ENCODE peak calls at places on chromosomes 6 and 20, in eight cellular contexts. One of them, this sample, is unnamed.

GRCh38 chr20:57397693-57398108 is 6.5 kb downstream of the RBM38 start:
- DNase-seq in adrenal gland: no peak
- DNase-seq in neural crest cell: no peak
- DNase-seq in heart left ventricle: peak
- DNase-seq in HFFc6: no peak
- DNase-seq in AG04449: no peak
- DNase-seq in pancreas: peak
- DNase-seq in colonic mucosa: no peak
- DNase-seq in this sample: no peak

GRCh38 chr6:26087284-26088115 is at the start of gene HFE:
- DNase-seq in adrenal gland: peak
- DNase-seq in neural crest cell: peak
- DNase-seq in HFFc6: peak
- DNase-seq in colonic mucosa: peak
- DNase-seq in pancreas: no peak
- DNase-seq in heart left ventricle: peak
- DNase-seq in AG04449: no peak
- DNase-seq in this sample: no peak

GRCh38 chr6:134550604-134551003 is 232.7 kb upstream of the SGK1 start:
- DNase-seq in colonic mucosa: no peak
- DNase-seq in pancreas: no peak
- DNase-seq in HFFc6: peak
- DNase-seq in adrenal gland: no peak
- DNase-seq in AG04449: no peak
- DNase-seq in neural crest cell: no peak
- DNase-seq in heart left ventricle: no peak
- DNase-seq in this sample: no peak

GRCh38 chr6:24432611-24433010 is 29.9 kb downstream of the MRS2 start:
- DNase-seq in colonic mucosa: no peak
- DNase-seq in pancreas: no peak
- DNase-seq in heart left ventricle: no peak
- DNase-seq in adrenal gland: no peak
- DNase-seq in HFFc6: no peak
- DNase-seq in neural crest cell: no peak
- DNase-seq in AG04449: no peak
- DNase-seq in this sample: no peak

GRCh38 chr6:91291071-91291470 is 704.2 kb upstream of the MAP3K7 start:
- DNase-seq in AG04449: no peak
- DNase-seq in neural crest cell: no peak
- DNase-seq in heart left ventricle: no peak
- DNase-seq in pancreas: no peak
- DNase-seq in HFFc6: no peak
- DNase-seq in colonic mucosa: no peak
- DNase-seq in adrenal gland: peak
- DNase-seq in this sample: no peak

GRCh38 chr6:81003156-81003555 is 749.3 kb downstream of the TENT5A start:
- DNase-seq in AG04449: no peak
- DNase-seq in neural crest cell: no peak
- DNase-seq in pancreas: no peak
- DNase-seq in adrenal gland: no peak
- DNase-seq in HFFc6: peak
- DNase-seq in heart left ventricle: no peak
- DNase-seq in colonic mucosa: no peak
- DNase-seq in this sample: no peak

GRCh38 chr6:105484238-105485161 is 81.6 kb upstream of the PREP start:
- DNase-seq in AG04449: no peak
- DNase-seq in neural crest cell: no peak
- DNase-seq in pancreas: no peak
- DNase-seq in HFFc6: peak
- DNase-seq in adrenal gland: no peak
- DNase-seq in colonic mucosa: no peak
- DNase-seq in heart left ventricle: no peak
- DNase-seq in this sample: no peak

GRCh38 chr6:71299541-71300470 is 11.2 kb downstream of the OGFRL1 start:
- DNase-seq in HFFc6: no peak
- DNase-seq in heart left ventricle: no peak
- DNase-seq in pancreas: no peak
- DNase-seq in AG04449: no peak
- DNase-seq in adrenal gland: no peak
- DNase-seq in neural crest cell: no peak
- DNase-seq in colonic mucosa: no peak
- DNase-seq in this sample: no peak

GRCh38 chr6:40631760-40632159 is 44.6 kb upstream of the LRFN2 start:
- DNase-seq in HFFc6: no peak
- DNase-seq in neural crest cell: no peak
- DNase-seq in AG04449: no peak
- DNase-seq in heart left ventricle: no peak
- DNase-seq in pancreas: no peak
- DNase-seq in adrenal gland: no peak
- DNase-seq in colonic mucosa: no peak
- DNase-seq in this sample: no peak

GRCh38 chr6:133198725-133199124 is 42.4 kb upstream of the EYA4 start:
- DNase-seq in HFFc6: no peak
- DNase-seq in adrenal gland: no peak
- DNase-seq in pancreas: no peak
- DNase-seq in heart left ventricle: no peak
- DNase-seq in AG04449: no peak
- DNase-seq in neural crest cell: no peak
- DNase-seq in colonic mucosa: no peak
- DNase-seq in this sample: no peak

GRCh38 chr20:50658804-50659380 is 32.5 kb downstream of the RIPOR3 start:
- DNase-seq in colonic mucosa: no peak
- DNase-seq in HFFc6: no peak
- DNase-seq in adrenal gland: peak
- DNase-seq in heart left ventricle: no peak
- DNase-seq in pancreas: no peak
- DNase-seq in AG04449: no peak
- DNase-seq in neural crest cell: no peak
- DNase-seq in this sample: no peak

GRCh38 chr6:93419304-93420162 is at the start of gene EPHA7:
- DNase-seq in neural crest cell: peak
- DNase-seq in adrenal gland: peak
- DNase-seq in AG04449: no peak
- DNase-seq in colonic mucosa: peak
- DNase-seq in heart left ventricle: peak
- DNase-seq in HFFc6: peak
- DNase-seq in pancreas: peak
- DNase-seq in this sample: peak

GRCh38 chr6:30930506-30930905 is 1.5 kb downstream of the SFTA2 start:
- DNase-seq in heart left ventricle: no peak
- DNase-seq in HFFc6: no peak
- DNase-seq in AG04449: no peak
- DNase-seq in neural crest cell: no peak
- DNase-seq in pancreas: no peak
- DNase-seq in colonic mucosa: no peak
- DNase-seq in adrenal gland: no peak
- DNase-seq in this sample: no peak

GRCh38 chr6:135018961-135019360 is 35.7 kb downstream of the HBS1L start:
- DNase-seq in colonic mucosa: no peak
- DNase-seq in AG04449: no peak
- DNase-seq in HFFc6: no peak
- DNase-seq in heart left ventricle: no peak
- DNase-seq in neural crest cell: no peak
- DNase-seq in pancreas: no peak
- DNase-seq in adrenal gland: no peak
- DNase-seq in this sample: no peak

GRCh38 chr20:31500527-31500926 is 13.7 kb upstream of the HM13 start:
- DNase-seq in HFFc6: no peak
- DNase-seq in heart left ventricle: no peak
- DNase-seq in adrenal gland: no peak
- DNase-seq in AG04449: no peak
- DNase-seq in colonic mucosa: no peak
- DNase-seq in pancreas: no peak
- DNase-seq in neural crest cell: no peak
- DNase-seq in this sample: no peak

GRCh38 chr6:5433324-5433723 is 172.0 kb downstream of the FARS2 start:
- DNase-seq in neural crest cell: no peak
- DNase-seq in colonic mucosa: no peak
- DNase-seq in heart left ventricle: no peak
- DNase-seq in pancreas: no peak
- DNase-seq in AG04449: no peak
- DNase-seq in HFFc6: no peak
- DNase-seq in adrenal gland: no peak
- DNase-seq in this sample: no peak

GRCh38 chr6:17093692-17094091 is 8.2 kb upstream of the STMND1 start:
- DNase-seq in pancreas: no peak
- DNase-seq in adrenal gland: no peak
- DNase-seq in neural crest cell: no peak
- DNase-seq in colonic mucosa: no peak
- DNase-seq in AG04449: no peak
- DNase-seq in heart left ventricle: no peak
- DNase-seq in HFFc6: no peak
- DNase-seq in this sample: no peak

GRCh38 chr6:2900821-2901644 is 2.1 kb downstream of the SERPINB9 start:
- DNase-seq in colonic mucosa: no peak
- DNase-seq in adrenal gland: peak
- DNase-seq in pancreas: no peak
- DNase-seq in AG04449: no peak
- DNase-seq in HFFc6: no peak
- DNase-seq in neural crest cell: no peak
- DNase-seq in heart left ventricle: no peak
- DNase-seq in this sample: peak

GRCh38 chr6:22147983-22148797 is 148.6 kb downstream of the PRL start:
- DNase-seq in colonic mucosa: peak
- DNase-seq in AG04449: peak
- DNase-seq in HFFc6: peak
- DNase-seq in neural crest cell: no peak
- DNase-seq in adrenal gland: peak
- DNase-seq in heart left ventricle: no peak
- DNase-seq in pancreas: peak
- DNase-seq in this sample: peak

GRCh38 chr6:12334524-12335130 is 44.5 kb downstream of the EDN1 start:
- DNase-seq in AG04449: no peak
- DNase-seq in pancreas: no peak
- DNase-seq in heart left ventricle: no peak
- DNase-seq in HFFc6: no peak
- DNase-seq in colonic mucosa: no peak
- DNase-seq in neural crest cell: no peak
- DNase-seq in adrenal gland: no peak
- DNase-seq in this sample: no peak

GRCh38 chr6:169215201-169215661 is 38.4 kb downstream of the THBS2 start:
- DNase-seq in pancreas: no peak
- DNase-seq in heart left ventricle: no peak
- DNase-seq in AG04449: no peak
- DNase-seq in neural crest cell: no peak
- DNase-seq in HFFc6: no peak
- DNase-seq in adrenal gland: no peak
- DNase-seq in colonic mucosa: peak
- DNase-seq in this sample: peak

GRCh38 chr6:1895721-1896120 is 286.0 kb downstream of the FOXC1 start:
- DNase-seq in adrenal gland: no peak
- DNase-seq in heart left ventricle: no peak
- DNase-seq in pancreas: no peak
- DNase-seq in AG04449: no peak
- DNase-seq in colonic mucosa: no peak
- DNase-seq in neural crest cell: no peak
- DNase-seq in HFFc6: no peak
- DNase-seq in this sample: no peak

GRCh38 chr6:35713426-35713825 is 23.4 kb upstream of the ARMC12 start:
- DNase-seq in AG04449: no peak
- DNase-seq in pancreas: no peak
- DNase-seq in adrenal gland: no peak
- DNase-seq in heart left ventricle: no peak
- DNase-seq in HFFc6: no peak
- DNase-seq in neural crest cell: no peak
- DNase-seq in colonic mucosa: no peak
- DNase-seq in this sample: no peak

GRCh38 chr6:55208469-55208868 is 34.2 kb downstream of the HCRTR2 start:
- DNase-seq in HFFc6: no peak
- DNase-seq in colonic mucosa: no peak
- DNase-seq in adrenal gland: no peak
- DNase-seq in heart left ventricle: no peak
- DNase-seq in AG04449: no peak
- DNase-seq in pancreas: no peak
- DNase-seq in neural crest cell: no peak
- DNase-seq in this sample: no peak
- TF ChIP-seq CTCF in HFFc6: no peak
- TF ChIP-seq CTCF in colonic mucosa: no peak
- TF ChIP-seq CTCF in adrenal gland: no peak
- TF ChIP-seq CTCF in heart left ventricle: no peak
- TF ChIP-seq CTCF in AG04449: no peak
- TF ChIP-seq CTCF in pancreas: no peak
- TF ChIP-seq CTCF in neural crest cell: no peak
- TF ChIP-seq CTCF in this sample: no peak

GRCh38 chr20:8953300-8953699 is 115.6 kb upstream of the PLCB4 start:
- DNase-seq in heart left ventricle: no peak
- DNase-seq in pancreas: no peak
- DNase-seq in neural crest cell: no peak
- DNase-seq in HFFc6: no peak
- DNase-seq in colonic mucosa: no peak
- DNase-seq in adrenal gland: no peak
- DNase-seq in AG04449: no peak
- DNase-seq in this sample: no peak
- TF ChIP-seq CTCF in heart left ventricle: no peak
- TF ChIP-seq CTCF in pancreas: no peak
- TF ChIP-seq CTCF in neural crest cell: no peak
- TF ChIP-seq CTCF in HFFc6: no peak
- TF ChIP-seq CTCF in colonic mucosa: no peak
- TF ChIP-seq CTCF in adrenal gland: no peak
- TF ChIP-seq CTCF in AG04449: no peak
- TF ChIP-seq CTCF in this sample: no peak

GRCh38 chr6:43505718-43506117 is 4.4 kb downstream of the LRRC73 start:
- DNase-seq in pancreas: no peak
- DNase-seq in neural crest cell: no peak
- DNase-seq in heart left ventricle: no peak
- DNase-seq in HFFc6: no peak
- DNase-seq in AG04449: no peak
- DNase-seq in adrenal gland: no peak
- DNase-seq in colonic mucosa: no peak
- DNase-seq in this sample: no peak
- TF ChIP-seq CTCF in pancreas: no peak
- TF ChIP-seq CTCF in neural crest cell: no peak
- TF ChIP-seq CTCF in heart left ventricle: no peak
- TF ChIP-seq CTCF in HFFc6: no peak
- TF ChIP-seq CTCF in AG04449: no peak
- TF ChIP-seq CTCF in adrenal gland: no peak
- TF ChIP-seq CTCF in colonic mucosa: no peak
- TF ChIP-seq CTCF in this sample: no peak

DNA sequence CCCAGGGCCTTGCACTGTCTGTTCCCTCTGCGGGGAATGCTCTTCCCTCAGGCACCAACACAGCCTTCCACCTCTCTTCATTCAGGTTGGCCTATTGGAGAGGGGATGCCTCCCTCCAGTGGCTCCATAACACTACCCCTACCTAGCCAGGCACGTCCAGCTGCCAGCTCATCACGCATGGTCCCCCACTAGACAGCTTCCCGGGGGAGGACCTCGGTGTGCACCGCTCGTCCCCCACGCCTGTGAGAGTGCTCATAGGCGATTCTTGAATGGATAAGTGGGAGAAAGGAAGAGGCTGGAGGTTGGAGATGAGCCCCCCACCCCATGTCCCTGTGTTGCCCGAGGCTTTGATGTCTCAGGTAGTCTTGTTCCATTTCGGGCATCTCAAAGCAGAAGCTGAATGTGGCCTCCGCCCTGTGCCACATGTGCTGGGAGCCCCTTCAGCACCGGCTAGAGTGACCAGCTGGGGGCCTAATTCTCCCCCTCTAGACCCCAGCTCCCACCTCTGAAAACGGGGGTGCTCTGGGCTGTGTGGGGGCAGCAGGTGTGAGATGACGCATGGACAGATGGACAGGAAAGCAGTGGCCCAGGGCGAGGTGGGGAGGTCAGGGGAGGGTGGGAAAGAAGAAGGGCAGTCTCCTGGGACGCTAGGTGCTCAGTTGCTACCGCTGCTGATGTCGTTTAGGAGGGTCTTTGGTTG is 333.0 kb downstream of the TAF4 start:
- DNase-seq in AG04449: no peak
- DNase-seq in pancreas: no peak
- DNase-seq in neural crest cell: no peak
- DNase-seq in colonic mucosa: no peak
- DNase-seq in heart left ventricle: peak
- DNase-seq in HFFc6: no peak
- DNase-seq in adrenal gland: no peak
- DNase-seq in this sample: no peak
- TF ChIP-seq CTCF in AG04449: no peak
- TF ChIP-seq CTCF in pancreas: no peak
- TF ChIP-seq CTCF in neural crest cell: no peak
- TF ChIP-seq CTCF in colonic mucosa: no peak
- TF ChIP-seq CTCF in heart left ventricle: no peak
- TF ChIP-seq CTCF in HFFc6: no peak
- TF ChIP-seq CTCF in adrenal gland: no peak
- TF ChIP-seq CTCF in this sample: no peak